ENCODE peak calls at places on chromosomes 11 and 22, in ten cellular contexts. K is heart left ventricle; U is CD4-positive, alpha-beta T cell; V is K562; G is sigmoid colon; I is mesothelial cell of epicardium; Y is adrenal gland; B is hepatocyte; H is A549; J is upper lobe of right lung. D is an unnamed sample.

GRCh38 chr11:78957481-78958245 is 383.0 kb upstream of the NARS2 start:
- DNase-seq in K (no peak), U (no peak), V (no peak), G (no peak), I (no peak), Y (no peak), B (no peak), H (no peak), J (no peak), D (peak)

GRCh38 chr11:22234743-22235142 is 41.9 kb downstream of the ANO5 start:
- DNase-seq in K (no peak), U (no peak), V (no peak), G (no peak), I (no peak), Y (no peak), B (no peak), H (no peak), J (no peak), D (no peak)

GRCh38 chr22:43827336-43827735 is 15.2 kb upstream of the EFCAB6 start:
- DNase-seq in K (no peak), U (no peak), V (no peak), G (no peak), I (no peak), Y (no peak), B (no peak), H (no peak), J (no peak), D (no peak)

GRCh38 chr11:107018274-107018901 is at the start of gene GUCY1A2:
- DNase-seq in K (peak), U (no peak), V (no peak), G (peak), I (peak), Y (no peak), B (peak), H (peak), J (no peak), D (no peak)

GRCh38 chr11:24496728-24497396 is at the start of gene LUZP2:
- DNase-seq in K (peak), U (no peak), V (no peak), G (no peak), I (peak), Y (peak), B (peak), H (no peak), J (peak), D (no peak)

GRCh38 chr22:38177926-38178604 is 3.6 kb downstream of the PLA2G6 start:
- DNase-seq in K (no peak), U (no peak), V (no peak), G (peak), I (no peak), Y (peak), B (peak), H (peak), J (no peak), D (peak)

GRCh38 chr11:12744831-12745502 is 70.7 kb downstream of the TEAD1 start:
- DNase-seq in K (peak), U (no peak), V (no peak), G (no peak), I (no peak), Y (peak), B (no peak), H (no peak), J (no peak), D (no peak)

GRCh38 chr11:73629907-73630306 is 16.5 kb upstream of the PLEKHB1 start:
- DNase-seq in K (no peak), U (no peak), V (no peak), G (no peak), I (no peak), Y (no peak), B (no peak), H (no peak), J (no peak), D (no peak)

GRCh38 chr11:71338806-71339177 is 86.4 kb upstream of the SHANK2 start:
- DNase-seq in K (no peak), U (no peak), V (no peak), G (no peak), I (peak), Y (no peak), B (peak), H (no peak), J (no peak), D (no peak)

GRCh38 chr11:118415739-118416068 is 14.3 kb downstream of the ATP5MG start:
- DNase-seq in K (peak), U (no peak), V (peak), G (peak), I (no peak), Y (peak), B (peak), H (peak), J (no peak), D (peak)

GRCh38 chr22:38233427-38233826 is 31.6 kb downstream of the MAFF start:
- DNase-seq in K (no peak), U (no peak), V (no peak), G (no peak), I (no peak), Y (peak), B (no peak), H (no peak), J (no peak), D (no peak)

GRCh38 chr11:17967661-17968060 is 45.2 kb downstream of the SERGEF start:
- DNase-seq in K (no peak), U (no peak), V (no peak), G (no peak), I (no peak), Y (no peak), B (no peak), H (no peak), J (no peak), D (no peak)

GRCh38 chr11:31887180-31887579 is 76.1 kb upstream of the PAX6 start:
- DNase-seq in K (no peak), U (no peak), V (peak), G (no peak), I (no peak), Y (no peak), B (no peak), H (peak), J (no peak), D (no peak)

GRCh38 chr11:131246589-131247164 is 123.7 kb upstream of the NTM start:
- DNase-seq in K (peak), U (no peak), V (peak), G (no peak), I (peak), Y (peak), B (peak), H (peak), J (peak), D (no peak)

GRCh38 chr11:112797653-112798293 is 163.4 kb upstream of the NCAM1 start:
- DNase-seq in K (no peak), U (no peak), V (peak), G (no peak), I (no peak), Y (peak), B (peak), H (peak), J (no peak), D (no peak)

GRCh38 chr11:77107950-77108349 is 5.3 kb downstream of the OMP start:
- DNase-seq in K (no peak), U (no peak), V (no peak), G (no peak), I (no peak), Y (peak), B (peak), H (peak), J (peak), D (peak)

GRCh38 chr11:110478410-110478809 is 48.7 kb downstream of the FDX1 start:
- DNase-seq in K (no peak), U (no peak), V (peak), G (no peak), I (no peak), Y (peak), B (peak), H (no peak), J (no peak), D (no peak)

GRCh38 chr22:30637701-30638114 is 2.1 kb downstream of the SLC35E4 start:
- DNase-seq in K (no peak), U (no peak), V (no peak), G (no peak), I (no peak), Y (no peak), B (no peak), H (no peak), J (no peak), D (no peak)

GRCh38 chr22:36331912-36332622 is 55.7 kb downstream of the MYH9 start:
- DNase-seq in K (peak), U (peak), V (no peak), G (peak), I (no peak), Y (peak), B (peak), H (no peak), J (peak), D (no peak)

GRCh38 chr22:49657275-49657973 is 170.2 kb downstream of the BRD1 start:
- DNase-seq in K (peak), U (peak), V (peak), G (peak), I (no peak), Y (peak), B (no peak), H (no peak), J (peak), D (no peak)

GRCh38 chr11:75625970-75626691 is 42.7 kb downstream of the MAP6 start:
- DNase-seq in K (no peak), U (no peak), V (no peak), G (no peak), I (no peak), Y (no peak), B (no peak), H (peak), J (no peak), D (peak)

GRCh38 chr11:36574486-36574885 is 6.7 kb downstream of the RAG1 start:
- DNase-seq in K (no peak), U (no peak), V (no peak), G (no peak), I (no peak), Y (no peak), B (no peak), H (no peak), J (no peak), D (no peak)

GRCh38 chr22:42863349-42863911 is 6.4 kb upstream of the ARFGAP3 start:
- DNase-seq in K (no peak), U (no peak), V (no peak), G (no peak), I (no peak), Y (no peak), B (no peak), H (peak), J (no peak), D (peak)

GRCh38 chr11:34183840-34184358 is 78.5 kb downstream of the NAT10 start:
- DNase-seq in K (no peak), U (no peak), V (no peak), G (no peak), I (no peak), Y (no peak), B (no peak), H (no peak), J (no peak), D (no peak)

GRCh38 chr11:115677190-115677589 is 173.0 kb upstream of the CADM1 start:
- DNase-seq in K (no peak), U (no peak), V (no peak), G (peak), I (no peak), Y (no peak), B (no peak), H (no peak), J (no peak), D (no peak)

GRCh38 chr11:8015753-8016239 is 28.7 kb downstream of the EIF3F start:
- DNase-seq in K (no peak), U (no peak), V (no peak), G (no peak), I (peak), Y (no peak), B (no peak), H (no peak), J (peak), D (peak)

GRCh38 chr11:125093502-125093901 is 17.9 kb downstream of the TMEM218 start:
- DNase-seq in K (no peak), U (no peak), V (no peak), G (no peak), I (no peak), Y (no peak), B (no peak), H (no peak), J (no peak), D (no peak)

GRCh38 chr22:28594784-28595324 is 84.8 kb downstream of the TTC28 start:
- DNase-seq in K (no peak), U (no peak), V (peak), G (no peak), I (no peak), Y (no peak), B (peak), H (peak), J (no peak), D (peak)

GRCh38 chr11:64787526-64788320 is 9.4 kb upstream of the SF1 start:
- DNase-seq in K (no peak), U (peak), V (peak), G (peak), I (no peak), Y (peak), B (peak), H (peak), J (peak), D (peak)

GRCh38 chr11:69650832-69651344 is 9.9 kb downstream of the CCND1 start:
- DNase-seq in K (no peak), U (no peak), V (no peak), G (peak), I (no peak), Y (no peak), B (no peak), H (no peak), J (no peak), D (no peak)

GRCh38 chr22:23913306-23913660 is 19.1 kb downstream of the MIF start:
- DNase-seq in K (no peak), U (no peak), V (no peak), G (no peak), I (no peak), Y (no peak), B (peak), H (no peak), J (no peak), D (no peak)

GRCh38 chr22:49962751-49963646 is 2.4 kb downstream of the PIM3 start:
- DNase-seq in K (peak), U (peak), V (no peak), G (peak), I (peak), Y (peak), B (peak), H (no peak), J (peak), D (no peak)

GRCh38 chr11:62875698-62876483 is 4.8 kb upstream of the SLC3A2 start:
- DNase-seq in K (no peak), U (no peak), V (no peak), G (no peak), I (no peak), Y (no peak), B (no peak), H (no peak), J (no peak), D (no peak)

GRCh38 chr22:46078241-46079092 is 71.9 kb upstream of the PPARA start:
- DNase-seq in K (peak), U (no peak), V (no peak), G (peak), I (no peak), Y (peak), B (no peak), H (peak), J (peak), D (no peak)

GRCh38 chr11:46294365-46295309 is 17.2 kb downstream of the CREB3L1 start:
- DNase-seq in K (no peak), U (no peak), V (peak), G (peak), I (peak), Y (peak), B (peak), H (no peak), J (no peak), D (peak)

GRCh38 chr11:120209750-120210650 is 832 bp upstream of the OAF start:
- DNase-seq in K (no peak), U (no peak), V (no peak), G (no peak), I (no peak), Y (peak), B (no peak), H (no peak), J (no peak), D (no peak)

GRCh38 chr11:124301482-124301881 is 12.3 kb downstream of the OR8D1 start:
- DNase-seq in K (no peak), U (no peak), V (no peak), G (no peak), I (no peak), Y (peak), B (no peak), H (no peak), J (no peak), D (no peak)

GRCh38 chr11:1869427-1870325 is 16.8 kb downstream of the LSP1 start:
- DNase-seq in K (peak), U (no peak), V (peak), G (no peak), I (no peak), Y (no peak), B (no peak), H (peak), J (peak), D (no peak)
- TF ChIP-seq CTCF in K (no peak), U (no peak), V (peak), G (no peak), I (no peak), Y (peak), B (no peak), H (peak), J (no peak), D (no peak)

DNA sequence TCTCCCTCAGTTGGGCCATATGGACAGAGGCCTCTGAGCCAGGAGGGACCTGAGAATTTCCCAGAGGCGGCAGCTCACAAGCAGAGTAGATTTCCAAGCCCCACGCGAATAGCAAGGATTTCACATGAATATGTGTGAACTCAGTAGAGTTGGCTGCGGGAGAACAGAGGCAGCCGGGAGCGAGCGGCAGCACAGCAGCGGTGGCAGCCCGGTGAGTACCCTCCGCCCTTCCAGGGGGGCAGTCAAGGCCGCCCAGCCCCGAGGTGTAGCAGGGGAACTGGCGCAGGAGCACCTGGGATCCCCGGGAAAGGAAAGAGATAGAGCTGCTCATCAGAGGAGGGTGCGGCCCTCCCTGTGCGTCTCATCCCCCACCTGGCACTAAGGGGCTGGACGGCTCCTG is 8.4 kb upstream of the MS4A15 start:
- DNase-seq in K (no peak), U (no peak), V (no peak), G (no peak), I (no peak), Y (no peak), B (no peak), H (no peak), J (no peak), D (no peak)
- TF ChIP-seq CTCF in K (no peak), U (no peak), V (no peak), G (no peak), I (no peak), Y (no peak), B (no peak), H (no peak), J (no peak), D (no peak)

GRCh38 chr11:89625171-89625570 is 84.9 kb upstream of the TRIM77 start:
- DNase-seq in K (no peak), U (no peak), V (no peak), G (no peak), I (no peak), Y (no peak), B (no peak), H (no peak), J (no peak), D (no peak)
- TF ChIP-seq CTCF in K (no peak), U (no peak), V (no peak), G (no peak), I (no peak), Y (no peak), B (no peak), H (no peak), J (no peak), D (no peak)

GRCh38 chr11:91513734-91514133 is 710.9 kb upstream of the FAT3 start:
- DNase-seq in K (no peak), U (no peak), V (no peak), G (no peak), I (no peak), Y (no peak), B (no peak), H (peak), J (no peak), D (no peak)
- TF ChIP-seq CTCF in K (no peak), U (no peak), V (no peak), G (no peak), I (no peak), Y (no peak), B (peak), H (peak), J (no peak), D (no peak)

D was measured in HFFc6.